ENCODE peak calls at places on chromosomes 4 and X, in five cellular contexts. V is endothelial cell of umbilical vein, E is stomach, C is H1, U is transverse colon. Z is an unnamed sample. For H3K4me1, the result is how much of the 10 kb centered on the place peaks cover.

GRCh38 chr4:11805837-11806236 is 377.1 kb upstream of the HS3ST1 start:
- DNase-seq in V (peak), E (no peak), C (no peak), U (no peak), Z (peak)

GRCh38 chr4:109947918-109948317 is 35.2 kb downstream of the EGF start:
- DNase-seq in V (no peak), E (no peak), C (no peak), U (no peak), Z (no peak)

GRCh38 chr4:39304651-39305050 is 61.5 kb downstream of the RFC1 start:
- DNase-seq in V (peak), E (no peak), C (no peak), U (no peak), Z (no peak)

GRCh38 chrX:134544614-134545255 is 84.8 kb downstream of the HPRT1 start:
- DNase-seq in V (no peak), E (peak), C (peak), U (peak), Z (no peak)

GRCh38 chrX:31860686-31861085 is 788.8 kb upstream of the FTHL17 start:
- DNase-seq in V (no peak), E (no peak), C (no peak), U (no peak), Z (no peak)

GRCh38 chrX:27583976-27584375 is 6.2 kb upstream of the DCAF8L2 start:
- DNase-seq in V (no peak), E (no peak), C (no peak), U (no peak), Z (no peak)

GRCh38 chrX:3712080-3712869 is 1.2 kb downstream of the PRKX start:
- DNase-seq in V (peak), E (no peak), C (no peak), U (peak), Z (no peak)

GRCh38 chr4:69497081-69497480 is 1.4 kb upstream of the UGT2B4 start:
- DNase-seq in V (no peak), E (no peak), C (no peak), U (no peak), Z (no peak)

GRCh38 chrX:30910124-30910860 is 21.2 kb upstream of the TAB3 start:
- DNase-seq in V (no peak), E (no peak), C (no peak), U (no peak), Z (no peak)

GRCh38 chrX:39605183-39605582 is 492.6 kb downstream of the BCOR start:
- DNase-seq in V (no peak), E (no peak), C (no peak), U (no peak), Z (no peak)

GRCh38 chrX:20523626-20524312 is 257.1 kb upstream of the RPS6KA3 start:
- DNase-seq in V (no peak), E (no peak), C (no peak), U (no peak), Z (no peak)

GRCh38 chrX:2828404-2829065 is at the start of gene GYG2:
- DNase-seq in V (no peak), E (peak), C (peak), U (peak), Z (no peak)

GRCh38 chr4:7781361-7781760 is 158.3 kb downstream of the AFAP1 start:
- DNase-seq in V (peak), E (no peak), C (no peak), U (no peak), Z (no peak)

GRCh38 chr4:158015241-158015640 is 157.6 kb downstream of the GASK1B start:
- DNase-seq in V (peak), E (no peak), C (no peak), U (no peak), Z (no peak)

GRCh38 chr4:150219841-150220240 is 141.6 kb downstream of the DCLK2 start:
- DNase-seq in V (no peak), E (no peak), C (no peak), U (no peak), Z (no peak)

GRCh38 chr4:185096032-185096653 is 46.9 kb upstream of the SLC25A4 start:
- DNase-seq in V (peak), E (peak), C (no peak), U (peak), Z (peak)

GRCh38 chr4:158033416-158033863 is 139.4 kb downstream of the GASK1B start:
- DNase-seq in V (peak), E (no peak), C (no peak), U (no peak), Z (no peak)

GRCh38 chrX:154328646-154329045 is 33.1 kb downstream of the TKTL1 start:
- DNase-seq in V (no peak), E (no peak), C (no peak), U (no peak), Z (no peak)

GRCh38 chrX:154332561-154332960 is 37.0 kb downstream of the TKTL1 start:
- DNase-seq in V (no peak), E (no peak), C (no peak), U (no peak), Z (no peak)

GRCh38 chrX:154327026-154327820 is 31.6 kb downstream of the TKTL1 start:
- DNase-seq in V (no peak), E (no peak), C (no peak), U (peak), Z (no peak)

GRCh38 chrX:154325541-154325940 is 29.9 kb downstream of the TKTL1 start:
- DNase-seq in V (peak), E (no peak), C (no peak), U (no peak), Z (no peak)

GRCh38 chrX:154329284-154329683 is 33.7 kb downstream of the TKTL1 start:
- DNase-seq in V (no peak), E (no peak), C (no peak), U (no peak), Z (no peak)
- H3K4me3 ChIP-seq in V (no peak), E (no peak), C (no peak), U (no peak), Z (no peak)

GRCh38 chr4:22859318-22859717 is 166.6 kb downstream of the GBA3 start:
- DNase-seq in V (no peak), E (no peak), C (no peak), U (no peak), Z (no peak)
- H3K4me1 ChIP-seq in V (under half), E (under half), C (under half), U (under half), Z (under half)

GRCh38 chrX:11254417-11255109 is 38.6 kb upstream of the AMELX start:
- DNase-seq in V (no peak), E (peak), C (no peak), U (no peak), Z (no peak)
- TF ChIP-seq POLR2AphosphoS5 in V (no peak), E (no peak), C (no peak), U (no peak), Z (no peak)

GRCh38 chr4:139299536-139299935 is 1.8 kb upstream of the NAA15 start:
- DNase-seq in V (no peak), E (no peak), C (no peak), U (no peak), Z (no peak)

GRCh38 chr4:139295317-139296299 is 5.7 kb upstream of the NAA15 start:
- DNase-seq in V (peak), E (peak), C (peak), U (peak), Z (peak)

GRCh38 chr4:139300431-139301142 is 718 bp upstream of the NAA15 start:
- DNase-seq in V (peak), E (no peak), C (no peak), U (peak), Z (peak)

GRCh38 chr4:139301143-139301820 is at the start of gene NAA15:
- DNase-seq in V (peak), E (peak), C (peak), U (peak), Z (peak)

DNA sequence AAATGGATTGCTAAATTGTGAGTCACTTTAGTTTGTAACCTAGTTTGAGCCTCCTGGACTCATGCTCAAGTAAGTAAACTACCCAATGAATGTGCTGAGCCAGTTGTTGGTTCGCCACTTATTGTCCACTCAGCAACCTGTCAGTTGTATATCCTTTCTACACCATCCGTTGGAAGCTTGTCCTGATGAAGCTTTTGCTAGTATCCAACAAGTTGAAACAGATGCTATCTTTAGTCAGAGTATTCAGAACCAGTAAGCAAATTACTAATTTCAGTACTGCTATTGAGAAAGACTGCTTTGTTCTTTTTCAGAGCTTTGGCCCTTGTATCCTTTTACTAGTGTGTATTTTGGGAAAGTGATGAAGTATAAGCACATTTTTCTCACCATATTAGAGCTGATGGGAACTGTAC is 4.3 kb upstream of the NAA15 start:
- DNase-seq in V (no peak), E (no peak), C (no peak), U (no peak), Z (no peak)
- H3K4me3 ChIP-seq in V (no peak), E (no peak), C (no peak), U (no peak), Z (no peak)

DNA sequence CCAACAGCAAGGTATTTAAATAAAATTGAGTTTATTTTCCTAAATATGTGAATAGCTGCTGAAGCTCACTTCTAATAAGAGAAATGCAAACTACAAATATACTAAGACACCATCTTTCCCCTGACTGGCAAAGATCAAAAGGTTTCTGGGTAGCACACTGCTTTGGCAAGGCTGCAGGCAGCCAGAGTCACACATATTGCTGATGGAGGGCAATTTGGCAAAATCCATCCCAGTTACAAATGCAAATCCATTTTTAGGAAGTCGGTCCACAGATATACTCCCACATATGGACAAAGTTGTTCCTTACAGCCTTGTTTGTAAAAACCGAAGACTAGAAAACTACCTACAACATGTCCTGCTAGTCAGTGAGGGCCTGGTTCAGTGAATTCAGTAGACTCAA is 12.4 kb downstream of the USP46 start:
- DNase-seq in V (no peak), E (no peak), C (no peak), U (no peak), Z (no peak)
- H3K4me1 ChIP-seq in V (under half), E (under half), C (under half), U (under half), Z (under half)

DNA sequence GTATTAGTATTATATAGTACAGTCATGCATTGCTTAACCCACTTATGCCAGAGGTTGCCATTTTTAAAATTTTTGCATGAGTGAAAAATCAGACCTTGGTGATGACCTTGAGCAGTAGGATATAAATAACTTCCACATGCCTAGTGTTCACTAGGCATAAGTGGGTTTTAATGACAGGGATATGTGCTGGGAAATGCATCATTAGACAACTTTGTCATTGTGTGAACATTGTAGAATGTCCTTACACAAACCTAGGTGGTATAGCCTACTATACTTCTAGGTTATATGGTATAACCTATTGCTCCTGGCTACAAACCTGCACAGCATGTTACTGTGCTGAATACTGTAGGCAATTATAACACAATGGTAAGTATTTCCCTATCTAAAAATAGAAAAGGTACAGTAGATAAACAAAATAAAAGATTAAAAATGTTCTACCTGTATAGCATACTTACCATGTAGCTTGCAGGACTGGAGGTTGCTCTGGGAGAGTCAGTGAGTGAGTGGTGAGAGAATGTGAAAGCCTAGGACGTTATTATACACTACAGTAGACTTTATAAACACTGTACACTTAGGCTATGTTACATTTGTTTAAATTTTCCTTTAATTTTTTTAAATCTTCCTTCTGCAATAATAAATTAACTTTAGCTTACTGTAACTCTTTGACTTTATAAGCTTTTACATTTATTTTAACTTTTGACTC is 326.7 kb downstream of the ANK2 start:
- DNase-seq in V (no peak), E (no peak), C (no peak), U (no peak), Z (no peak)
- TF ChIP-seq POLR2AphosphoS5 in V (no peak), E (no peak), C (no peak), U (no peak), Z (no peak)

GRCh38 chr4:100422911-100423310 is 94.9 kb downstream of the EMCN start:
- DNase-seq in V (no peak), E (no peak), C (no peak), U (no peak), Z (no peak)

GRCh38 chr4:100424376-100424775 is 93.4 kb downstream of the EMCN start:
- DNase-seq in V (no peak), E (no peak), C (no peak), U (no peak), Z (no peak)

GRCh38 chr4:100420571-100420970 is 97.3 kb downstream of the EMCN start:
- DNase-seq in V (no peak), E (no peak), C (no peak), U (no peak), Z (no peak)

GRCh38 chr4:100417565-100417964 is 100.3 kb downstream of the EMCN start:
- DNase-seq in V (no peak), E (no peak), C (no peak), U (no peak), Z (no peak)

GRCh38 chr4:100421356-100421978 is 96.4 kb downstream of the EMCN start:
- DNase-seq in V (peak), E (no peak), C (no peak), U (no peak), Z (no peak)
- H3K4me3 ChIP-seq in V (no peak), E (no peak), C (no peak), U (no peak), Z (no peak)